ENCODE peak calls at places on chromosome 11, in eight cellular contexts. W is AG10803; M is neural crest cell; R is right lobe of liver; J is A549; C is CD8-positive, alpha-beta T cell; Q is stomach; G is AG09309. V is an unnamed sample.

GRCh38 chr11:69292221-69292648 is 1.7 kb upstream of the MYEOV start:
- DNase-seq in J (peak), Q (no peak), C (peak), G (no peak), W (peak), M (peak), R (no peak), V (no peak)

GRCh38 chr11:88231894-88232482 is 56.7 kb upstream of the RAB38 start:
- DNase-seq in C (no peak), W (peak), Q (no peak), J (peak), G (peak), R (no peak), M (no peak), V (peak)

GRCh38 chr11:110069158-110069737 is 23.9 kb upstream of the ZC3H12C start:
- DNase-seq in R (peak), J (no peak), W (peak), C (no peak), Q (peak), G (no peak), M (no peak), V (peak)

GRCh38 chr11:126048198-126048597 is 14.5 kb downstream of the CDON start:
- DNase-seq in M (no peak), C (no peak), W (no peak), R (no peak), G (no peak), J (no peak), Q (no peak), V (no peak)

GRCh38 chr11:27196040-27196897 is 155.7 kb downstream of the BBOX1 start:
- DNase-seq in M (no peak), C (no peak), W (no peak), G (no peak), R (no peak), Q (no peak), J (no peak), V (no peak)

GRCh38 chr11:27229511-27230174 is 133.4 kb downstream of the CCDC34 start:
- DNase-seq in Q (no peak), M (no peak), C (no peak), G (no peak), R (no peak), J (no peak), W (peak), V (no peak)

GRCh38 chr11:104893876-104894275 is 4.4 kb downstream of the CASP12 start:
- DNase-seq in Q (no peak), R (no peak), G (no peak), M (no peak), W (no peak), J (no peak), C (no peak), V (no peak)

GRCh38 chr11:74783241-74783871 is 34.7 kb downstream of the RNF169 start:
- DNase-seq in Q (no peak), R (no peak), M (no peak), W (peak), G (peak), C (no peak), J (peak), V (peak)

GRCh38 chr11:61796127-61796526 is 3.4 kb downstream of the FEN1 start:
- DNase-seq in C (no peak), M (no peak), J (no peak), W (no peak), R (no peak), G (no peak), Q (no peak), V (no peak)

GRCh38 chr11:28585007-28585406 is 476.8 kb downstream of the METTL15 start:
- DNase-seq in C (no peak), G (peak), R (no peak), W (peak), Q (no peak), M (no peak), J (no peak), V (peak)

DNA sequence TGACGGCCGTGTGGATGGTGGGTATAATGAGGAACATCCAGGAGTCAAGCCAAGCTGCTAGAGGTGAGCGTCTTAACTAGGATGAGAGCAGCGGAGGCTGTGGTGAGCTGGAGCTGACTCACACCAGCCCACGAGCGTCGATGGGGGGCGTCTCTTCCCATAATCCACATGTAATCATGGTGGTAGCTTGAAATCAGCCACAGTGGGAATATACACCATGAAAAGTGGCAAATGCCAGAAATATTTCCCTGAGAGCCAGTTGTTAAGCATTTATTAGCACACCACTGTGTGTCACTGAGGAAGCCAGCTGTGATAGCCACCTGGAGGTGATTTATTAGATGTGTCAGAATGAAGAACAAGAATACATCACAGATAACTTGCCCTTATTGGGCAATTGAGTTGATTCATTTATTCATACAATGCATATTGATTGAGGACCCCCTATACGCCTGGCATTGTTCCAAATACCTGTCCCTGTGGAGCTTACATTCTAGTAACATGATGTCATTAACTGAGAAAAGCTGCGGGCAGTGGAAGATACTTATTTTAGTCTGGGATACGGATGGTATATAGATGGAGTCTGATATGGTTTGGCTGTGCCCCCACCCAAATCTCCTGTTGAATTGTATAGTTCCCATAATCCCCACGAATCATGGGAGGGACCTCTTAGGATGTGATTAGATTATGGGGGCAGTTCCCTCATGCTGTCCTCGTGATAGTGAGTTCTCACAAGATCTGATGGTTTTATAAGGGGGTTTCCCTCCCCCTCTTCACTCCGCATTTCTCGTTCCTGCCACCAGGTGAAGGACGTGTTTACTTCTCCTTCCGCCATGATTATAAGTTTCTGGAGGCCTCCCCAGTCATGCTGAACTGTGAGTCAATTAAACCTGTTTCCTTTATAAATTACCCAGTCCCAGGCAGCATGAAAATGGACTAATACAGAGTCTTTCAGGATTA is 473.4 kb downstream of the METTL15 start:
- DNase-seq in M (no peak), W (peak), J (no peak), G (peak), C (no peak), R (no peak), Q (no peak), V (no peak)
- TF ChIP-seq CTCF in M (no peak), W (peak), J (no peak), G (no peak), C (no peak), R (no peak), Q (no peak), V (no peak)

GRCh38 chr11:113163291-113164030 is 150.9 kb upstream of the TTC12 start:
- DNase-seq in R (no peak), M (no peak), Q (no peak), J (no peak), G (no peak), W (peak), C (no peak), V (no peak)
- TF ChIP-seq CTCF in R (no peak), M (no peak), Q (no peak), J (no peak), G (no peak), W (peak), C (no peak), V (no peak)

DNA sequence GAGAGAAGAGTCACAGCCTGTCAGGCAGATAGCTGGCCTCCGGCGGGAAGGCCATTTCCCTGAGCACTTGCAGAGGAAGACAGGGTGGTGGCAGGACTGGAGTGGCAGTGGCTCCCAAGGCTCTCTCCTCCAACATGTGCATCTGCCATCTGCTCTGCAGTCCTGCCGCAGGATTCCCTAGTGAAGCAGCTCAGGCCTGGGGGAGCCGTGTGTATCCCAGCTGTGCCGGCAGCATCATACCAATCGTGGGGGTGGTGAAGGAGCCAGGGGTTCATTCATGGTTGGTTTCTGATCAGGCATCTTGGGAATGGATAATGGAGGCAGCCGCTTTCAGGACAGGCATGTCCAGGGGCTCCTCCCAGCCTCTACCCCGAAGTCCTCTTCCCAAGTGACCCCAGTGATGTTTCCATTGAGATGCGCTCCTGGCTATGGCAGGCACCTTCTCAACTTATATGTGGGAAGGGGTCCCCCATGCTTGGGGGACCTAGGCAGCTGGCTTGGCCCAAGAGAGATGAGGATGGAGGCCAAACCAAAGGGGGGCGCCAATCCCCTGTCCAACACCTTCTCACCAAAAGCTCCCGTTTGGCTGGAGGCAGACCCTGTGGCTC is 6.1 kb downstream of the TAGLN start:
- DNase-seq in W (no peak), G (no peak), M (no peak), C (no peak), R (no peak), J (no peak), Q (no peak), V (no peak)
- TF ChIP-seq CTCF in W (no peak), G (no peak), M (no peak), C (no peak), R (no peak), J (no peak), Q (no peak), V (no peak)

GRCh38 chr11:1389103-1389931 is 417 bp upstream of the BRSK2 start:
- DNase-seq in J (peak), W (peak), Q (peak), R (peak), G (peak), C (peak), M (peak), V (peak)

GRCh38 chr11:1387521-1387920 is 2.2 kb upstream of the BRSK2 start:
- DNase-seq in R (no peak), Q (no peak), W (no peak), G (no peak), J (no peak), C (no peak), M (no peak), V (no peak)

GRCh38 chr11:1388763-1389102 is 1.0 kb upstream of the BRSK2 start:
- DNase-seq in R (no peak), W (no peak), C (no peak), J (no peak), G (no peak), M (no peak), Q (no peak), V (no peak)

GRCh38 chr11:1389932-1390587 is at the start of gene BRSK2:
- DNase-seq in G (no peak), R (no peak), C (no peak), W (no peak), M (no peak), J (no peak), Q (no peak), V (no peak)

DNA sequence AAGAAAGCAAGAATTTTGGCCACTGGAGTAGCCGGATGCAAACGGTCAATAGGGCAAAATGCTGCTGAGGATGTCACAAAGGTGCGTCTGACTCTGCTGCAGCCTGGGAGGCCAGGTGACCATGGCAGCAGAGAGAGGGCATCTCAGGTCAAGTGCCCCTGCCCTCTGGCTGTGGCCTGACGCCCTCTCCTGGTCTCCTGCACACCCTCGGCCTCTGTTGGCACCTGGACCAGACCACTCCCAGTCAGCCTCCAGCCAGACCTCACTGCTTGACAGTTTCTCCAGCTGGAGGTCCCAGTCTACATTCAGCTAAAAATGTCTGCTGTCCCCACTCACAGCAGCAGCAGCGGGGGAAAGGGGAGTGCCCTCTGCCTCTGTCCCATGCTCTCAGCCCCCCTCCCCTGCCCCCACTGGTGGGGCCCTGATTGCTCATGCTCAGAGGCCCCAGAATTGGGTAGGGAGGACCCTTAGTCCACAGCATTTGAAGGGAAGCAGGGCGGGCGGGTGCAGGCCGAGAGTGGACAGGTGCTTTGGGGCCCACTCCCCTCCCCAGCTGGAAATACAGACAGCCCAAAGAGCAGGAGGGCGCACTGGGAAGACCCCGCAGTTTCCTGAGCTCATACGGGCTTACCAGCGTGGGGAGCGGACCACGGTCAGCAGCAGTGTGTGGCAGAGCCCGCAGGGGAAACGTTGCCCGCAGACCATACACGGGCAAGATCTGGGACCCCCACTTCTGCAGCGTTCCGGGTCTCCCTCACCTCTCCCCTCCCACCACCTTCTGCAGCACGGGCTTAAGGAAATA is 1.6 kb upstream of the BRSK2 start:
- DNase-seq in C (no peak), M (no peak), R (no peak), W (no peak), G (no peak), J (peak), Q (no peak), V (no peak)
- TF ChIP-seq CTCF in C (no peak), M (peak), R (no peak), W (no peak), G (no peak), J (peak), Q (no peak), V (no peak)

GRCh38 chr11:47981667-47982404 is 1.5 kb downstream of the PTPRJ start:
- DNase-seq in Q (no peak), G (no peak), M (no peak), R (peak), C (no peak), J (peak), W (no peak), V (no peak)

GRCh38 chr11:47980093-47980906 is at the start of gene PTPRJ:
- DNase-seq in Q (peak), J (peak), W (peak), G (no peak), R (peak), C (no peak), M (peak), V (peak)

GRCh38 chr11:47983464-47984397 is 3.4 kb downstream of the PTPRJ start:
- DNase-seq in W (peak), J (peak), C (no peak), Q (no peak), G (no peak), M (no peak), R (no peak), V (no peak)

GRCh38 chr11:47979378-47980092 is 824 bp upstream of the PTPRJ start:
- DNase-seq in J (peak), Q (no peak), C (no peak), M (no peak), W (no peak), R (no peak), G (no peak), V (no peak)

GRCh38 chr11:47980907-47981621 is 705 bp downstream of the PTPRJ start:
- DNase-seq in G (no peak), C (no peak), J (peak), Q (peak), M (peak), R (peak), W (peak), V (peak)
- TF ChIP-seq CTCF in G (peak), C (no peak), J (no peak), Q (peak), M (peak), R (no peak), W (peak), V (no peak)

GRCh38 chr11:11621881-11622706 is at the start of gene GALNT18:
- DNase-seq in C (peak), J (peak), M (peak), R (peak), G (peak), Q (peak), W (peak), V (peak)
- TF ChIP-seq CTCF in C (no peak), J (peak), M (peak), R (peak), G (peak), Q (peak), W (peak), V (peak)

GRCh38 chr11:36492724-36493304 is 17.3 kb downstream of the TRAF6 start:
- DNase-seq in G (no peak), W (peak), Q (no peak), C (no peak), J (peak), R (no peak), M (peak), V (peak)
- TF ChIP-seq CTCF in G (peak), W (peak), Q (peak), C (peak), J (peak), R (peak), M (peak), V (peak)

V was measured in RWPE1.